ENCODE peak calls at places on chromosomes 13 and 19, in six cellular contexts. D, S, V, N, L and W are unnamed samples.

GRCh38 chr19:40348961-40349507 is 539 bp downstream of the PLD3 start:
- DNase-seq in D (peak), S (peak), V (no peak), N (peak), L (peak), W (no peak)

GRCh38 chr19:45440873-45441654 is 17.3 kb upstream of the ERCC1 start:
- DNase-seq in D (no peak), S (no peak), V (peak), N (no peak), L (no peak), W (no peak)

GRCh38 chr13:101709952-101710351 is 257.5 kb downstream of the ITGBL1 start:
- DNase-seq in D (peak), S (no peak), V (no peak), N (no peak), L (peak), W (no peak)

GRCh38 chr19:57016491-57016890 is 103.3 kb upstream of the USP29 start:
- DNase-seq in D (no peak), S (no peak), V (no peak), N (no peak), L (no peak), W (no peak)

GRCh38 chr19:3407556-3408516 is 41.5 kb downstream of the NFIC start:
- DNase-seq in D (no peak), S (no peak), V (peak), N (peak), L (no peak), W (peak)

GRCh38 chr13:34357435-34358232 is 539.7 kb downstream of the RFC3 start:
- DNase-seq in D (no peak), S (peak), V (no peak), N (no peak), L (no peak), W (no peak)

GRCh38 chr19:17677002-17677401 is 11.2 kb downstream of the UNC13A start:
- DNase-seq in D (no peak), S (no peak), V (no peak), N (no peak), L (peak), W (no peak)

GRCh38 chr13:35164324-35164932 is 222.4 kb downstream of the NBEA start:
- DNase-seq in D (peak), S (no peak), V (no peak), N (no peak), L (peak), W (no peak)

GRCh38 chr19:44903602-44904425 is 1.8 kb upstream of the APOE start:
- DNase-seq in D (peak), S (peak), V (peak), N (peak), L (peak), W (peak)

GRCh38 chr13:29125145-29125933 is 305.2 kb downstream of the MTUS2 start:
- DNase-seq in D (no peak), S (no peak), V (no peak), N (no peak), L (no peak), W (no peak)

GRCh38 chr19:7385062-7385461 is 36.3 kb downstream of the ARHGEF18 start:
- DNase-seq in D (no peak), S (no peak), V (no peak), N (no peak), L (no peak), W (no peak)

GRCh38 chr13:79385694-79386093 is 20.4 kb downstream of the RBM26 start:
- DNase-seq in D (no peak), S (no peak), V (no peak), N (no peak), L (no peak), W (no peak)

GRCh38 chr13:113921763-113922162 is 52.1 kb downstream of the C13orf46 start:
- DNase-seq in D (no peak), S (no peak), V (no peak), N (no peak), L (no peak), W (no peak)

GRCh38 chr19:35011091-35011689 is 11.1 kb downstream of the GRAMD1A start:
- DNase-seq in D (no peak), S (no peak), V (no peak), N (no peak), L (no peak), W (no peak)

GRCh38 chr13:106513025-106513424 is 22.4 kb downstream of the EFNB2 start:
- DNase-seq in D (no peak), S (peak), V (no peak), N (no peak), L (no peak), W (no peak)

GRCh38 chr13:66077286-66077685 is 1152.8 kb downstream of the PCDH9 start:
- DNase-seq in D (no peak), S (no peak), V (no peak), N (no peak), L (no peak), W (no peak)

GRCh38 chr19:13078897-13079541 is 23.6 kb downstream of the LYL1 start:
- DNase-seq in D (no peak), S (no peak), V (no peak), N (no peak), L (no peak), W (no peak)

GRCh38 chr13:27605610-27606200 is 14.6 kb downstream of the LNX2 start:
- DNase-seq in D (no peak), S (no peak), V (no peak), N (no peak), L (no peak), W (no peak)

GRCh38 chr19:17079710-17080440 is 4.3 kb downstream of the MYO9B start:
- DNase-seq in D (no peak), S (peak), V (peak), N (peak), L (no peak), W (peak)

GRCh38 chr19:49428547-49429451 is 3.6 kb downstream of the GFY start:
- DNase-seq in D (no peak), S (no peak), V (no peak), N (no peak), L (no peak), W (no peak)

GRCh38 chr13:20994441-20994821 is 67.0 kb downstream of the LATS2 start:
- DNase-seq in D (no peak), S (no peak), V (peak), N (no peak), L (no peak), W (no peak)

GRCh38 chr19:57949702-57950101 is 2.2 kb upstream of the ZNF256 start:
- DNase-seq in D (no peak), S (no peak), V (no peak), N (no peak), L (no peak), W (no peak)

GRCh38 chr19:13014101-13014920 is 19.0 kb downstream of the NFIX start:
- DNase-seq in D (no peak), S (no peak), V (no peak), N (no peak), L (no peak), W (no peak)

GRCh38 chr19:1974381-1975066 is 33.6 kb downstream of the CSNK1G2 start:
- DNase-seq in D (no peak), S (no peak), V (no peak), N (no peak), L (no peak), W (no peak)

GRCh38 chr19:3479177-3479818 is 1.0 kb downstream of the SMIM24 start:
- DNase-seq in D (peak), S (no peak), V (peak), N (no peak), L (peak), W (no peak)

GRCh38 chr13:94431569-94431968 is 47.9 kb downstream of the DCT start:
- DNase-seq in D (no peak), S (no peak), V (no peak), N (no peak), L (no peak), W (no peak)

GRCh38 chr19:39237200-39238184 is 7.3 kb downstream of the IFNL3 start:
- DNase-seq in D (peak), S (no peak), V (no peak), N (no peak), L (peak), W (no peak)

GRCh38 chr19:38736036-38736412 is 8.2 kb downstream of the CAPN12 start:
- DNase-seq in D (peak), S (no peak), V (peak), N (no peak), L (peak), W (peak)

GRCh38 chr19:42028304-42029216 is 34.5 kb upstream of the ATP1A3 start:
- DNase-seq in D (no peak), S (no peak), V (peak), N (no peak), L (no peak), W (no peak)

GRCh38 chr19:41901707-41902360 is 18.9 kb downstream of the ARHGEF1 start:
- DNase-seq in D (no peak), S (no peak), V (no peak), N (no peak), L (no peak), W (no peak)

GRCh38 chr19:33806434-33806881 is 9.8 kb downstream of the KCTD15 start:
- DNase-seq in D (no peak), S (no peak), V (no peak), N (no peak), L (no peak), W (no peak)

GRCh38 chr13:69474286-69474685 is 633.3 kb upstream of the ATXN8OS start:
- DNase-seq in D (no peak), S (no peak), V (no peak), N (no peak), L (no peak), W (no peak)

GRCh38 chr13:35953537-35954206 is 177.5 kb downstream of the DCLK1 start:
- DNase-seq in D (peak), S (peak), V (peak), N (peak), L (peak), W (peak)